ENCODE peak calls at places on chromosomes 16 and 17, in four cellular contexts. H is psoas muscle, M is AG04449, E is fibroblast of pulmonary artery. W is an unnamed sample.

GRCh38 chr16:68605746-68606145 is 39.4 kb upstream of the CDH3 start:
- DNase-seq in H (no peak), M (no peak), E (no peak), W (peak; percentile 5)

GRCh38 chr17:64006361-64007088 is 8.4 kb downstream of the PRR29 start:
- DNase-seq in H (peak; percentile 81), M (no peak), E (no peak), W (no peak)

GRCh38 chr17:17741346-17742023 is 60.2 kb downstream of the RAI1 start:
- DNase-seq in H (no peak), M (no peak), E (peak; percentile 31), W (no peak)

GRCh38 chr16:11152205-11152604 is 103.8 kb downstream of the SOCS1 start:
- DNase-seq in H (no peak), M (no peak), E (no peak), W (no peak)

GRCh38 chr17:73733527-73733926 is 89.3 kb upstream of the SDK2 start:
- DNase-seq in H (no peak), M (no peak), E (no peak), W (no peak)

GRCh38 chr16:89093602-89094251 is at the start of gene ACSF3:
- DNase-seq in H (peak; percentile 83), M (no peak), E (peak; percentile 53), W (peak; percentile 77)

GRCh38 chr17:1005361-1005946 is 8.5 kb downstream of the TIMM22 start:
- DNase-seq in H (peak; percentile 84), M (no peak), E (peak; percentile 74), W (no peak)

GRCh38 chr17:77002103-77003045 is 134.2 kb downstream of the MGAT5B start:
- DNase-seq in H (no peak), M (no peak), E (peak; percentile 66), W (peak; percentile 81)

GRCh38 chr16:86775401-86775985 is 197.1 kb downstream of the FOXL1 start:
- DNase-seq in H (peak; percentile 44), M (no peak), E (no peak), W (no peak)

GRCh38 chr17:32741381-32741780 is 135.5 kb downstream of the MYO1D start:
- DNase-seq in H (no peak), M (no peak), E (peak; percentile 22), W (no peak)

GRCh38 chr17:75504347-75505151 is 10.8 kb downstream of the CASKIN2 start:
- DNase-seq in H (no peak), M (no peak), E (no peak), W (peak; percentile 68)

GRCh38 chr17:42378597-42379594 is 9.3 kb downstream of the STAT3 start:
- DNase-seq in H (no peak), M (no peak), E (peak; percentile 34), W (no peak)

GRCh38 chr16:8677481-8677880 is 3.1 kb downstream of the ABAT start:
- DNase-seq in H (no peak), M (peak; percentile 5), E (no peak), W (no peak)

GRCh38 chr16:4067262-4068001 is 48.8 kb downstream of the ADCY9 start:
- DNase-seq in H (no peak), M (no peak), E (no peak), W (no peak)

GRCh38 chr17:78034429-78035091 is 76.1 kb downstream of the TNRC6C start:
- DNase-seq in H (no peak), M (no peak), E (peak; percentile 42), W (no peak)

GRCh38 chr16:86355951-86356350 is 154.4 kb upstream of the FOXF1 start:
- DNase-seq in H (no peak), M (no peak), E (no peak), W (no peak)

GRCh38 chr16:3369073-3369472 is 13.4 kb downstream of the OR2C1 start:
- DNase-seq in H (no peak), M (no peak), E (no peak), W (no peak)

GRCh38 chr17:82239401-82239925 is 10.6 kb downstream of the SLC16A3 start:
- DNase-seq in H (no peak), M (no peak), E (no peak), W (no peak)

GRCh38 chr16:67149276-67150057 is 1.3 kb downstream of the B3GNT9 start:
- DNase-seq in H (no peak), M (no peak), E (no peak), W (no peak)

GRCh38 chr16:8908779-8909468 is 26.8 kb downstream of the LITAFD start:
- DNase-seq in H (no peak), M (no peak), E (no peak), W (no peak)

GRCh38 chr16:3564889-3565141 is 12.4 kb downstream of the NLRC3 start:
- DNase-seq in H (no peak), M (no peak), E (no peak), W (no peak)

GRCh38 chr17:9021158-9021984 is at the start of gene NTN1:
- DNase-seq in H (peak; percentile 67), M (no peak), E (peak; percentile 11), W (no peak)

GRCh38 chr17:27354051-27354490 is 60.2 kb downstream of the WSB1 start:
- DNase-seq in H (no peak), M (no peak), E (no peak), W (no peak)

GRCh38 chr17:78748048-78748729 is 33.9 kb downstream of the CYTH1 start:
- DNase-seq in H (no peak), M (no peak), E (no peak), W (no peak)

GRCh38 chr17:77096570-77097214 is 44.1 kb upstream of the SEC14L1 start:
- DNase-seq in H (no peak), M (no peak), E (peak; percentile 84), W (no peak)

GRCh38 chr16:66419527-66419926 is 7.6 kb upstream of the BEAN1 start:
- DNase-seq in H (no peak), M (no peak), E (no peak), W (no peak)

GRCh38 chr16:7763111-7763510 is 430.5 kb downstream of the RBFOX1 start:
- DNase-seq in H (no peak), M (no peak), E (no peak), W (no peak)

GRCh38 chr17:61245706-61246135 is 153.9 kb upstream of the TBX2 start:
- DNase-seq in H (no peak), M (no peak), E (no peak), W (no peak)

GRCh38 chr17:61250335-61250890 is 149.2 kb upstream of the TBX2 start:
- DNase-seq in H (no peak), M (peak; percentile 24), E (peak; percentile 52), W (no peak)

GRCh38 chr17:61247438-61247837 is 152.2 kb upstream of the TBX2 start:
- DNase-seq in H (no peak), M (peak; percentile 45), E (peak; percentile 65), W (no peak)

GRCh38 chr17:61249649-61250301 is 149.9 kb upstream of the TBX2 start:
- DNase-seq in H (no peak), M (no peak), E (no peak), W (no peak)

DNA sequence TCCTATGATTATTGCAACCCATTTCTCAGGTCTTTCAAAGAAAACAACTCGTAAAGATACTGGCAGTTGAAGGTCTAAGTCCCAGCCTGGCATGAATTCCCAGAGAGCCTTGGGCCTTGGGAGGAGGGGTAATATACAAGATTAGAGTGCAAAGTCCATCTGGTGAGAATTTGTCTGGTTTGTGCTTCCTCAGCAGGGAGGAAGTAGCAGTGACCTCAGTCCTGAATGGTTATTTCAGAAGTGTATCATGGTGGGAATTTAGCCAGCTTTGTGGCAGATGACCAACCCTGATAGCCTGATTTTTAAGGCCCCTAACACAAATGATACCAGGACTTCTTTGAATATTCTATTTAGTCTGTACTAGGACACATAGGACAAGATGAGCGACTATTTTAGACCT is 151.2 kb upstream of the TBX2 start:
- DNase-seq in H (no peak), M (no peak), E (peak; percentile 34), W (no peak)
- TF ChIP-seq CTCF in H (no peak), M (no peak), E (no peak), W (no peak)

GRCh38 chr17:62596662-62597061 is 30.8 kb upstream of the MRC2 start:
- DNase-seq in H (no peak), M (no peak), E (no peak), W (no peak)

GRCh38 chr17:62591323-62591722 is 36.1 kb upstream of the MRC2 start:
- DNase-seq in H (peak; percentile 78), M (no peak), E (no peak), W (no peak)

GRCh38 chr17:62597150-62597549 is 30.3 kb upstream of the MRC2 start:
- DNase-seq in H (no peak), M (no peak), E (no peak), W (no peak)

GRCh38 chr17:62595484-62595883 is 32.0 kb upstream of the MRC2 start:
- DNase-seq in H (no peak), M (no peak), E (no peak), W (no peak)

DNA sequence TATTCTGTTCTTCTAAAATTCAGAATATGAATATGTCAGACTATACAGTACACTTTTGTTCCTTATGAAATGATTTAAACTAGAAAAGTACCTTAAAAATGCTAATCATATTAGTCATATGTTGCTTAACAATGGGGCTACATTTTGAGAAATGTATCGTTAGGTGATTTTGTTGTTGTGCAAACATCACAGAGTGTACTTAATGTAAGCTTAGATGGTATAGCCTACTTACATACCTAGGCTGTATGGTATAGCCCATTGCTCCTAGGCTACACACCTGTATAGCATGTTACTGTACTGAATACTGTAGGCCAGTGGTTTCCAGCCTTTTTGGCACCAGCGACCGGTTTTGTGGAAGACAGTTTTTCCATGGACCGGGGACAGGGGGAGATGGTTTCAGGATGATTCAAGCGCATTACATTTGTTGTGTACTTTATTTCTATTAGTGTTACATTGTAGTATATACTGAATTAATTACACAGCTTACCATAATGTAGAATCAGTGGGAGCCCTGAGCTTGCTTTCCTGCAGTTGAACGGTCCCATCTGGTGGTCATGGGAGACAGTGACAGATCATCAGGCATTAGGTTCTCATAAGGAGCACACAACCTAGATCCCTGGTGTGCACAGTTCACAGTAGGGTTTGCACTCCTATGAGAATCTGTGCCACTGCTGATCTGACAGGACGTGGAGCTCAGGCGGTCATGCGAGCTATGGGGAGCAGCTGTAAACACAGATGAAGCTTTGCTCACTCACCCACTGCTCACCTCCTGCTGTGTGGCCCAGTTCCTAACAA is 35.0 kb upstream of the MRC2 start:
- DNase-seq in H (no peak), M (no peak), E (peak; percentile 46), W (no peak)
- TF ChIP-seq CTCF in H (no peak), M (no peak), E (no peak), W (no peak)

DNA sequence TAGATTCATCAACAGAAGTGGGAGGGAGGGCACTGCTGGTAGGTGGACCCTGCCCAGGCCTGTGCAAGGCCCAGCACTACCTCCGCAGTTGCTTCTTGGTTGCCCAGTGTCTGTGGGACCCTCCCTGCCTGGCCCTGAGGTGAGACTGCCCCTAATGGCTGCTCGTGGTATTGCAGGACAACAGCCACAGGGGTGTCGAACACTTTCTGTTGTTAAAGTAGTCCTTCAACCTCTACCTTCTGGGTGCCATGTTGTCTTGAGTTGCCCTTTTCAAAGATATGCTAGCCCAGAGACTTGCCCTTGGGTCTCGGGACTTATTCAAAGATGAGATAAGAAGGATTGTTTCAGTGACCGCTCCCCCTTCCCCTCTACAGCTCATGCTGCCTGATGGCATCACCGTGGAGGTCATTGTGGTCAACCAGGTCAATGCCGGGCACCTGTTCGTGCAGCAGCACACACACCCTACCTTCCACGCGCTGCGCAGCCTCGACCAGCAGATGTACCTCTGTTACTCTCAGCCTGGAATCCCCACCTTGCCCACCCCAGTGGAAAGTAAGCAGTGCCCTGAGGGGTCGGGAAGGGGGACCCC is 29.1 kb downstream of the AKAP1 start:
- DNase-seq in H (peak; percentile 78), M (no peak), E (peak; percentile 28), W (peak; percentile 56)
- TF ChIP-seq CTCF in H (peak; percentile 82), M (peak; percentile 88), E (peak; percentile 82), W (peak; percentile 82)

DNA sequence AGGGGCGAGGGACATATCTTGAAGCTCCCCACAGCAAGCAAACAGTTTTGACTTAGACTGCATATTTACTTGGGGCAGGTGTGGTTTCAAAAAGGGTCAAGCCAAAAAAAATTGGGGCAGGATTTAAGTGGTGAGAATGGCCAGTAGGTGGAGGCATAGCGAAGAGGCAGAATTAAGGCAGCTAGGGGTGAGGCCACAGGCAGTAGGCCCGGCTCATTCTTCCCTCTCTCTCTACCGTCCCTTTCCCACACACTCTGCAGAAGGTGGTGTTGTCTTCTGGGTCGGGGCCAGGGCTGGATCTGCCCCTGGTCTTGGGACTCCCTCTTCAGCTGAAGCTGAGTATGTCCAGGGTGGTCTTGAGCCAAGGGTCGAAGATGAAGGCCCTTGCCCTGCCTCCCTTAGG is 2.6 kb downstream of the SHBG start:
- DNase-seq in H (no peak), M (no peak), E (peak; percentile 73), W (peak; percentile 25)
- TF ChIP-seq CTCF in H (peak; percentile 54), M (peak; percentile 58), E (peak; percentile 70), W (peak; percentile 43)